ENCODE peak calls at places on chromosomes 3 and 15, in seven cellular contexts. Q is GM10248, S is right atrium auricular region, C is choroid plexus epithelial cell, O is left ventricle myocardium inferior, R is hepatocyte, Y is uterus. P is an unnamed sample.

GRCh38 chr3:105705011-105705410 is 163.8 kb downstream of the CBLB start:
- DNase-seq in Q (no peak), O (no peak), S (no peak), Y (no peak), R (no peak), C (no peak), P (no peak)

GRCh38 chr3:3686907-3687648 is 112.2 kb upstream of the LRRN1 start:
- DNase-seq in R (no peak), Q (no peak), S (no peak), Y (no peak), O (no peak), C (no peak), P (no peak)

GRCh38 chr15:56919708-56920637 is 1.5 kb downstream of the TCF12 start:
- DNase-seq in C (peak), S (no peak), Y (peak), O (peak), Q (peak), R (no peak), P (peak)

GRCh38 chr3:90007786-90008499 is 900.5 kb downstream of the EPHA3 start:
- DNase-seq in S (no peak), O (peak), Q (no peak), C (peak), R (no peak), Y (no peak), P (no peak)

GRCh38 chr3:113165841-113166240 is 45.5 kb upstream of the BOC start:
- DNase-seq in Q (no peak), Y (peak), O (no peak), C (no peak), S (no peak), R (no peak), P (no peak)

GRCh38 chr3:10437272-10437994 is 68.0 kb downstream of the ATP2B2 start:
- DNase-seq in O (no peak), R (no peak), Y (no peak), Q (peak), S (no peak), C (peak), P (peak)

GRCh38 chr3:197516517-197516889 is 39.3 kb downstream of the BDH1 start:
- DNase-seq in Q (no peak), C (peak), S (no peak), R (peak), O (no peak), Y (no peak), P (peak)

GRCh38 chr3:48344867-48345507 is 11.5 kb upstream of the SPINK8 start:
- DNase-seq in Q (no peak), Y (no peak), O (no peak), C (no peak), R (no peak), S (no peak), P (no peak)

GRCh38 chr15:44101944-44102343 is 93.1 kb downstream of the FRMD5 start:
- DNase-seq in Y (no peak), Q (no peak), O (no peak), R (no peak), S (no peak), C (peak), P (peak)

GRCh38 chr3:29605845-29606244 is 325.0 kb downstream of the RBMS3 start:
- DNase-seq in C (peak), S (no peak), O (no peak), Y (no peak), Q (no peak), R (no peak), P (peak)

GRCh38 chr3:25513642-25514266 is 85.7 kb downstream of the RARB start:
- DNase-seq in S (no peak), R (no peak), Y (no peak), O (no peak), C (no peak), Q (no peak), P (no peak)

GRCh38 chr15:69852482-69853275 is 245.0 kb downstream of the TLE3 start:
- DNase-seq in Y (no peak), R (no peak), O (no peak), Q (no peak), C (peak), S (no peak), P (no peak)

GRCh38 chr3:196246612-196247308 is 30.4 kb downstream of the SLC51A start:
- DNase-seq in Q (no peak), Y (no peak), R (no peak), S (no peak), C (peak), O (no peak), P (peak)

DNA sequence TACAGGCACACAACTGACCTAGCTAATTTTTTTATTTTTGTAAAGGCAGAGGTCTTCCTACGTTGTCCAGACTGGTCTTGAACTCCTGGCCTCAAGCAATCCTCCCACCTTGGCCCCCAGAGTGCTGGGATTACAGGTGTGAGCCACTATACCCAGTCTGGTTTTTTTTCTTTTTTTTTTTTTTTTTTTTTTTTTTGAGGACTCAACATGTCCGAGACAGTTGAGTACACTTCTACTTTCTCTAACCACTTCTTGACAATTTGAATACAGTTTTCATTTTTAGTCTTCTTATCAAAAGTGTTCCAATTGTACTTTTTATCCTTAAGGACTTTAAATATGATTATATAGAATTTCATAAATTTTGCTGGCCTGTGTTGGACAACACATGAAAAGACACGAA is 7.4 kb upstream of the GSK3B start:
- DNase-seq in Q (no peak), O (no peak), Y (no peak), S (no peak), C (no peak), R (no peak), P (no peak)
- TF ChIP-seq CTCF in Q (no peak), O (no peak), Y (no peak), S (no peak), C (no peak), R (no peak), P (no peak)

GRCh38 chr3:67940200-67940952 is 286.0 kb upstream of the SUCLG2 start:
- DNase-seq in R (peak), C (peak), O (no peak), Y (no peak), S (peak), Q (no peak), P (peak)
- TF ChIP-seq CTCF in R (no peak), C (peak), O (peak), Y (no peak), S (no peak), Q (no peak), P (no peak)

GRCh38 chr3:154904328-154904727 is 175.8 kb upstream of the MME start:
- DNase-seq in C (peak), Q (no peak), Y (no peak), O (no peak), R (peak), S (no peak), P (peak)
- TF ChIP-seq CTCF in C (peak), Q (no peak), Y (no peak), O (peak), R (peak), S (no peak), P (peak)

GRCh38 chr3:133457465-133458067 is 57.7 kb downstream of the BFSP2 start:
- DNase-seq in S (no peak), C (no peak), Y (no peak), R (no peak), O (no peak), Q (no peak), P (peak)
- TF ChIP-seq CTCF in S (no peak), C (peak), Y (no peak), R (peak), O (no peak), Q (no peak), P (no peak)

GRCh38 chr15:66514586-66514985 is 9.5 kb downstream of the ZWILCH start:
- DNase-seq in R (no peak), C (no peak), O (no peak), Q (no peak), Y (no peak), S (no peak), P (no peak)

DNA sequence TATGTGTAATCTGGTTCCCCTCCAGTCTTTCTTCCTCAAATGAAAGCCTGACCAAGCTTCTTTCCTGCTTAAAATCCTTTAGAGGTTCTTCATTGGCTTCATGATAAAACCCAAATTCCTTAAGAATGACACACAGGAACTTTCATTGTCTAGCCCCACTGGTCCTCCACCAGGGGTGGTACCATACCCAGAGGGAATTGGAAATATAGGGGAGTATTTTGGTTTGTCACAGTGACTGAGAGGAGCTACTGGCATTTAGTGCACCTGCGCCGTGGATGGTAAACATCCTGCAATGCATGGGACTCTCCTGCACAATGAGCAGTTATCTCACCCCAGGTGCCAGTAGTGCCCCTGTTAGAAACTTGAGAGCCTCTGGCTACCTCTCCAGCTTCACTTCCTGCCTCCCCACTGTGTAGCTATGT is 10.8 kb downstream of the ZWILCH start:
- DNase-seq in C (peak), Q (no peak), Y (no peak), S (no peak), O (no peak), R (no peak), P (no peak)
- TF ChIP-seq CTCF in C (no peak), Q (no peak), Y (no peak), S (no peak), O (no peak), R (no peak), P (no peak)

GRCh38 chr3:179015551-179016020 is 56.0 kb downstream of the ZMAT3 start:
- DNase-seq in R (peak), Y (peak), C (peak), Q (peak), S (no peak), O (no peak), P (peak)
- TF ChIP-seq CTCF in R (peak), Y (peak), C (peak), Q (peak), S (peak), O (peak), P (peak)

DNA sequence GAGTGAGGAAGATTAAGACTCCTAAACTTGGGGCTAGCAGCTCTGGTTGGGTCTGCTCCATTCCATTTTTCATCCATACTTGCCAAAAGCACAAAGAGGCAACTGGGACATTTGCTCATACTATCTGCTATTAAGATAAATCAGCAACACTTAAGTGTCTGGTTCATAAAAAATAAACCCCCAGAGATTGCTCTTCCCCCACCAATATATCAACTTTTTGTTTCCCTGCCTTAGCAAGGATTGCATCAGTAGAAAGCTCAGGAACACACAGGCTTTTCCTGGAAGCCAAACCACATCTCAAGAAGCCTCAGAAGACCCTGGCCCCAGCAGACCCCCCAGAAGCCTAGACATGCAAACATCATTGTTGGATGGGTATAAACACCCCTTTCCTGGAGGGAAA is 232.4 kb upstream of the WNT5A start:
- DNase-seq in Q (no peak), Y (no peak), S (no peak), R (no peak), O (no peak), C (no peak), P (no peak)
- TF ChIP-seq CTCF in Q (no peak), Y (no peak), S (no peak), R (no peak), O (no peak), C (no peak), P (no peak)

DNA sequence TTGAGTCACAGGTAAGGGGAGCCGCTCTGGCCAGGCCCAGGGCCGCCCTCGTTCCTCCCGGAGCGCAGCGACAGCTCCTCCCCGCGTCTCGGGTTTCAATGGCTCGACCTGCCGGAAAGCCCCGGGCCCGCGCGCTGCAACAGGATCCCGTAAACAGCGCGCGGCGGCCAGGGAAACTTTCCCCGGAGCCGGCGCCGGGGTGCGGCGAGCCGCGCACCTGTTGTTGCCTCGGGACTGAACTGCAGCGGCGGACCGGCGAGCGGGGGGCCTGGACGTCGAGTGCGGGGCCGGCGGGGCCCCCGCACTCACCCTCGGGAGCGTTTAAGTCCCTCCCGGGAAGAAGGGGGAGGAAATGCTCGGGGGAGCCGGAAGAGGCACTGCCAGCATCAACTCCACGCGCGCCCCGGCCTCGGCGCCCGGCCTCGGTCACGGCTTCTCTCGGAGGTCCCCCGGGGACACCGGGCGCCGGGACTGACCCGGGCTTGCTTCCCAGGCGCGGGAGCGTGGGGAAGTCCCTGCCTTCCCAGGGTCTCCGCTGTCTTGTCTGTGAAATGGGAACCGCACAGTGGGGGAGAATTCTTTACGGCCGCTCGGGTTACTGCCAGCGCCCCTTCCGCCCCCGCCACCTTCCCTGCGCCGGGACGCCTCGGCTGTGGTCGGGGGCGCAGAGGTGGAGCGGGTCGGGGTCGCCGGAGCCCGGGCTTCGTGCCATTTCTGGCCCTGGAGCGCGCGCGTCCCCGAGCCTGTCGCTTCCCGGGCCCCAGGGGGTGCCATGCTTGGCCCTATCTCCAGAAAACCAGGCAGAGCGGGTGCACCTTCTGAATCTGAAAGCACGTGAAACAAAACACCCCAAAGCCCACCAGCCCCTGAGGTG is 7.4 kb upstream of the PGPEP1L start:
- DNase-seq in Q (peak), O (peak), S (no peak), C (peak), Y (peak), R (peak), P (peak)
- TF ChIP-seq CTCF in Q (no peak), O (no peak), S (no peak), C (no peak), Y (no peak), R (no peak), P (no peak)

GRCh38 chr15:84934942-84935729 is 46.5 kb upstream of the PDE8A start:
- DNase-seq in O (no peak), C (no peak), Q (no peak), R (no peak), S (no peak), Y (no peak), P (no peak)
- TF ChIP-seq CTCF in O (peak), C (peak), Q (no peak), R (peak), S (peak), Y (no peak), P (peak)

DNA sequence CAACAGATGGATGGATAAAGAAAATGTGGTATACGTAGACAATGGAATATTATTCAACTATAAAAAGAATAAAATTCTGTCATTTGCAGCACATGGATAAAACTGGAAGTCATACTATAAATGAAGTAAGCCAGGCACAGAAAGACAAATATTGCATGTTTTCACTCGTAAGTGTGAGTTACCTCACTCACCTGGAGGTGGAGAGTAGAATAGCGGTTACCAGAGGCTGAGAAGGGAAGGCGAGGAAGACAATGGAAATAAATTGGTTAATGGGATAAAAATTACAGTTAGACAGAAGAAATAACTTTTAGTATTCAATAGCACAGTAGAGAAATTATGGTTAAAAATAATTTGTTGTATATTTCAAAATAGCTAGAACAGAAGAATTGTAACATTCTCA is 141.6 kb downstream of the EFHB start:
- DNase-seq in C (no peak), Q (no peak), R (no peak), O (no peak), S (no peak), Y (no peak), P (no peak)
- TF ChIP-seq CTCF in C (no peak), Q (no peak), R (no peak), O (no peak), S (no peak), Y (no peak), P (no peak)

P was measured in bronchial epithelial cell.